ENCODE peak calls at places on chromosomes 11 and 22, in nine cellular contexts. Y is ovary, Z is breast epithelium, D is adrenal gland, B is IMR-90, K is body of pancreas, T is transverse colon, J is spleen, X is heart left ventricle. C is an unnamed sample.

GRCh38 chr22:39388261-39389011 is 11.1 kb upstream of the TAB1 start:
- DNase-seq in X (peak; percentile 91), Y (peak; percentile 91), D (peak; percentile 84), Z (peak; percentile 75), B (peak; percentile 78), T (peak; percentile 84), J (peak; percentile 95), K (peak; percentile 76), C (peak; percentile 86)

GRCh38 chr11:134479206-134479955 is 67.3 kb upstream of the B3GAT1 start:
- DNase-seq in J (no peak), Z (no peak), X (no peak), T (no peak), K (no peak), Y (no peak), D (no peak), B (no peak), C (no peak)

GRCh38 chr11:80495116-80495515 is 1054.3 kb upstream of the TENM4 start:
- DNase-seq in Y (no peak), T (no peak), K (no peak), B (no peak), Z (no peak), X (no peak), J (no peak), D (no peak), C (no peak)

GRCh38 chr22:35913925-35914324 is 114.7 kb downstream of the RBFOX2 start:
- DNase-seq in B (no peak), Y (no peak), T (no peak), X (no peak), D (no peak), K (no peak), Z (no peak), J (no peak), C (no peak)

GRCh38 chr11:126878892-126879291 is 121.7 kb downstream of the KIRREL3 start:
- DNase-seq in Z (no peak), D (no peak), K (no peak), X (no peak), J (no peak), B (no peak), T (no peak), Y (no peak), C (no peak)

GRCh38 chr22:46591890-46592289 is 28.3 kb upstream of the GRAMD4 start:
- DNase-seq in D (no peak), X (peak; percentile 54), B (no peak), Z (no peak), J (peak; percentile 76), T (no peak), K (no peak), Y (no peak), C (no peak)

GRCh38 chr11:2186669-2187266 is 15.2 kb upstream of the TH start:
- DNase-seq in X (no peak), Z (no peak), B (no peak), D (no peak), T (peak; percentile 31), K (no peak), Y (no peak), J (no peak), C (no peak)

GRCh38 chr22:22219140-22219996 is 25.2 kb upstream of the VPREB1 start:
- DNase-seq in T (no peak), Y (no peak), K (no peak), J (no peak), X (no peak), B (no peak), Z (no peak), D (no peak), C (no peak)

GRCh38 chr22:42966389-42966998 is 48.5 kb downstream of the PACSIN2 start:
- DNase-seq in K (no peak), X (no peak), D (no peak), J (no peak), Y (no peak), Z (no peak), B (no peak), T (no peak), C (no peak)
- H3K4me1 ChIP-seq in K (peaks cover 36% of the 10 kb centered on the region), X (peaks cover 7% of the 10 kb centered on the region), D (peaks cover 17% of the 10 kb centered on the region), J (peaks cover 63% of the 10 kb centered on the region), Y (peaks cover 10% of the 10 kb centered on the region), Z (peaks cover 13% of the 10 kb centered on the region), B (peaks cover 13% of the 10 kb centered on the region), T (peaks cover 22% of the 10 kb centered on the region), C (peaks cover 56% of the 10 kb centered on the region)

DNA sequence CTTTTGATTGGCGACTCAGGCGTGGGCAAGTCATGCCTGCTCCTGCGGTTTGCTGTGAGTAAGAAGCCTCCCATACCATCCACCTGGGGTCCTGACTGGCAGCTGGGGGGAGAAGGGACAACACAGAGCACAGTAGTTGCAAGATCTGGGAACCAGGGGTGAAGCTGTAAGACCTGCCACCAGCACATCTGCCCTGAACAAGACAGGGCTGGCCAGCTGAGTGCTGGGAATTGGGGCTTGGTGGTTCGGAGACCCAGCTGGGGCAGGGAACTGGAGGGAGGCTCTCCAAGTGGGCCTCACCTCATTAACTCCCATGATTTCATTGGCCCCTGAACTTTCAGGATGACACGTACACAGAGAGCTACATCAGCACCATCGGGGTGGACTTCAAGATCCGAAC is 3.4 kb downstream of the RAB1B start:
- DNase-seq in X (no peak), Z (no peak), K (no peak), T (no peak), D (no peak), Y (no peak), B (no peak), J (peak; percentile 61), C (no peak)
- H3K4me3 ChIP-seq in X (no peak overlapping the region), Z (no peak overlapping the region), K (no peak overlapping the region), T (no peak overlapping the region), D (no peak overlapping the region), Y (no peak overlapping the region), B (no peak overlapping the region), J (no peak overlapping the region), C (no peak overlapping the region)

GRCh38 chr11:271316-271715 is 6.9 kb upstream of the NLRP6 start:
- DNase-seq in Y (no peak), B (no peak), K (no peak), Z (no peak), D (no peak), X (peak; percentile 38), T (no peak), J (peak; percentile 77), C (no peak)

GRCh38 chr11:270451-271208 is 7.6 kb upstream of the NLRP6 start:
- DNase-seq in J (peak; percentile 84), X (peak; percentile 48), B (no peak), K (no peak), T (no peak), Y (no peak), D (peak; percentile 5), Z (no peak), C (no peak)

GRCh38 chr11:266676-267439 is 11.3 kb upstream of the NLRP6 start:
- DNase-seq in J (peak; percentile 83), K (no peak), B (no peak), Z (no peak), Y (no peak), X (no peak), D (no peak), T (no peak), C (no peak)

GRCh38 chr11:269146-269890 is 8.9 kb upstream of the NLRP6 start:
- DNase-seq in K (no peak), J (peak; percentile 82), D (no peak), Y (no peak), Z (no peak), X (no peak), B (no peak), T (no peak), C (no peak)

DNA sequence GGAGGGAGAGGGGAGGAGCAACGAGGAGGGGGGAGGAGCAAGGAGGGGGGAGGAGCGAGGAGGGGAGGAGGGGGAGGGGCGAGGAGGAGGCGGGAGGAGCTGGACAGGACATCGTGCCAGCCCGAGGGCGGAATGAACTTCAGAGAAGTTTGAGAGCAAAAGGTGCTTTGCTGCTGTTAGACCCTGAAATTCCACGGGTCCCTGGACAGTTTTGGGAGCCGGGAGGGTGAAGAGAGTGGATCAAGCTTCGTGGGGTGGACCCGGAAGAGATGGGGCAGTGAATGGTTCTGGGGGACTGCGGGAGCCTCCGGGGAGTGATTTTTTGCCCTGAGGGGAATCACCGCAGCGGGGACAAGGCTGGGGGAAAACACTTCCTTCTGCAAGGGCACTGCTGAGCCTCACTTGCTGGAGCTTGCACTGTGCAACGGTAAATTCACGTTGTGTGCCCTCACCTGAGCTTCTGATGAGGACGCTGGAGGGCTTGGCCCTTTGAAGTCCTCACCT is 10.7 kb upstream of the NLRP6 start:
- DNase-seq in Z (no peak), Y (no peak), J (peak; percentile 91), D (peak; percentile 49), B (no peak), X (peak; percentile 82), K (no peak), T (peak; percentile 75), C (peak; percentile 79)
- TF ChIP-seq POLR2A in Z (no peak), Y (no peak), J (no peak), D (no peak), B (no peak), X (no peak), K (no peak), T (peak; percentile 52), C (no peak)

DNA sequence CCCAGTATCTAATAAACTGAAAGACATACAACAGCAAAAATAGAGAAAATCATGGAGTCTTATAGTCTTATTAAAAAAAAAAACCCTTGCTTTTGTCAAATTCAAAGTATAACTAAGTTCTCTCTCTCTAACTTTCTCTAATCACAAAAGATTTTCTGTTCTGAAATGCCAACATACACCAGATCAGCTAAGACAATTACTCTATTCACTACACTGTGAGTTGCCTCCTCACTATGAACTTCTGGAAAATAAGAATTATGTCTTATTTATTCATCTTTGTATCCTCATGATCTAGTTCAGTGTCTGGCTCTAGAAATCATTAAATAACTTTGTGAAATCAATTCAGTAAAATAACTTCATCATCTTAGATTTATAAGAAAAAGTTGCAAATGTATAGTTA is 12.7 kb downstream of the FAM76B start:
- DNase-seq in J (no peak), X (no peak), D (no peak), K (no peak), T (no peak), B (no peak), Y (no peak), Z (no peak), C (no peak)
- H3K4me1 ChIP-seq in J (peaks cover 7% of the 10 kb centered on the region), X (no peaks in the 10 kb centered on the region), D (peaks cover 4% of the 10 kb centered on the region), K (no peaks in the 10 kb centered on the region), T (no peaks in the 10 kb centered on the region), B (no peaks in the 10 kb centered on the region), Y (no peaks in the 10 kb centered on the region), Z (no peaks in the 10 kb centered on the region), C (no peaks in the 10 kb centered on the region)